ENCODE peak calls at places on chromosome 18, in four cellular contexts. R is CD4-positive, CD25-positive, alpha-beta regulatory T cell; E is GM10248; A is IMR-90. S is an unnamed sample.

GRCh38 chr18:78686976-78687685 is 292.5 kb upstream of the SALL3 start:
- DNase-seq in R (no peak), E (no peak), A (no peak), S (no peak)

GRCh38 chr18:78769502-78770113 is 210.0 kb upstream of the SALL3 start:
- DNase-seq in R (no peak), E (no peak), A (no peak), S (no peak)

GRCh38 chr18:35703043-35703688 is 121.6 kb downstream of the GALNT1 start:
- DNase-seq in R (no peak), E (no peak), A (peak; percentile 48), S (no peak)

GRCh38 chr18:62372156-62372555 is 47.0 kb downstream of the TNFRSF11A start:
- DNase-seq in R (no peak), E (peak; percentile 57), A (no peak), S (no peak)

GRCh38 chr18:2642771-2643170 is 12.8 kb upstream of the SMCHD1 start:
- DNase-seq in R (no peak), E (no peak), A (no peak), S (no peak)

GRCh38 chr18:50696436-50696835 is 123.4 kb downstream of the MRO start:
- DNase-seq in R (no peak), E (no peak), A (no peak), S (peak; percentile 64)

GRCh38 chr18:23353459-23353858 is 99.6 kb upstream of the RIOK3 start:
- DNase-seq in R (no peak), E (peak; percentile 22), A (no peak), S (no peak)

GRCh38 chr18:56038258-56039030 is 450.5 kb upstream of the TCF4 start:
- DNase-seq in R (no peak), E (no peak), A (no peak), S (no peak)

GRCh38 chr18:57834616-57835015 is 31.5 kb upstream of the ATP8B1 start:
- DNase-seq in R (no peak), E (no peak), A (no peak), S (no peak)

GRCh38 chr18:58046794-58047555 is 2.9 kb downstream of the NEDD4L start:
- DNase-seq in R (no peak), E (no peak), A (no peak), S (no peak)

GRCh38 chr18:23716516-23716915 is 27.3 kb downstream of the LAMA3 start:
- DNase-seq in R (no peak), E (no peak), A (peak; percentile 88), S (no peak)

GRCh38 chr18:8443505-8443904 is 165.7 kb upstream of the RAB12 start:
- DNase-seq in R (no peak), E (no peak), A (peak; percentile 15), S (no peak)

GRCh38 chr18:33440384-33441043 is at the start of gene CCDC178:
- DNase-seq in R (no peak), E (peak; percentile 8), A (peak; percentile 4), S (no peak)

GRCh38 chr18:61569176-61569892 is 236.1 kb downstream of the CDH20 start:
- DNase-seq in R (no peak), E (no peak), A (peak; percentile 80), S (no peak)

GRCh38 chr18:79982736-79983135 is 5.6 kb downstream of the TXNL4A start:
- DNase-seq in R (peak; percentile 10), E (no peak), A (peak; percentile 55), S (no peak)

GRCh38 chr18:74456017-74456408 is 1.1 kb downstream of the DIPK1C start:
- DNase-seq in R (no peak), E (no peak), A (no peak), S (no peak)

GRCh38 chr18:24157855-24158254 is 19.0 kb downstream of the CABYR start:
- DNase-seq in R (no peak), E (no peak), A (no peak), S (no peak)

GRCh38 chr18:34709631-34710429 is at the start of gene DTNA:
- DNase-seq in R (no peak), E (no peak), A (peak; percentile 96), S (no peak)

GRCh38 chr18:11074879-11075278 is 74.5 kb downstream of the PIEZO2 start:
- DNase-seq in R (no peak), E (no peak), A (peak; percentile 11), S (no peak)

GRCh38 chr18:23311346-23312103 is 141.6 kb upstream of the RIOK3 start:
- DNase-seq in R (no peak), E (no peak), A (peak; percentile 90), S (no peak)

GRCh38 chr18:79625195-79625923 is 54.2 kb upstream of the CTDP1 start:
- DNase-seq in R (no peak), E (peak; percentile 74), A (peak; percentile 8), S (no peak)

GRCh38 chr18:46718501-46719341 is 38.1 kb downstream of the ST8SIA5 start:
- DNase-seq in R (no peak), E (no peak), A (peak; percentile 68), S (no peak)

GRCh38 chr18:76771132-76771824 is 51.1 kb upstream of the ZNF236 start:
- DNase-seq in R (no peak), E (no peak), A (no peak), S (no peak)

GRCh38 chr18:34999734-35000397 is 41.3 kb upstream of the MAPRE2 start:
- DNase-seq in R (no peak), E (no peak), A (no peak), S (no peak)

GRCh38 chr18:12767580-12768155 is 64.8 kb downstream of the PSMG2 start:
- DNase-seq in R (no peak), E (no peak), A (no peak), S (no peak)

GRCh38 chr18:6069103-6069502 is 173.8 kb upstream of the TMEM200C start:
- DNase-seq in R (no peak), E (no peak), A (no peak), S (no peak)

GRCh38 chr18:57198025-57198424 is 51.1 kb downstream of the BOD1L2 start:
- DNase-seq in R (no peak), E (no peak), A (no peak), S (no peak)

GRCh38 chr18:7733642-7734041 is 166.5 kb downstream of the PTPRM start:
- DNase-seq in R (no peak), E (no peak), A (peak; percentile 4), S (no peak)

GRCh38 chr18:75638597-75639467 is 211.3 kb upstream of the SMIM21 start:
- DNase-seq in R (no peak), E (no peak), A (peak; percentile 60), S (no peak)

GRCh38 chr18:75489493-75490190 is 62.1 kb upstream of the SMIM21 start:
- DNase-seq in R (no peak), E (no peak), A (peak; percentile 98), S (no peak)

GRCh38 chr18:46264255-46264654 is 160.1 kb downstream of the HAUS1 start:
- DNase-seq in R (no peak), E (no peak), A (no peak), S (no peak)

GRCh38 chr18:75221902-75222301 is 11.3 kb downstream of the TSHZ1 start:
- DNase-seq in R (no peak), E (no peak), A (peak; percentile 9), S (no peak)

GRCh38 chr18:72114801-72115594 is 429.1 kb downstream of the CBLN2 start:
- DNase-seq in R (no peak), E (no peak), A (no peak), S (no peak)